ENCODE peak calls at places on chromosome 16, in nine cellular contexts. H, X, L, R, J, O, G, Z and S are unnamed samples. For H3K36me3, the result is how much of the 10 kb centered on the place peaks cover.

GRCh38 chr16:21301895-21302291 is 23.8 kb upstream of the CRYM start:
- DNase-seq in G (no peak), Z (peak), H (no peak), L (no peak), R (no peak), J (no peak), X (no peak), O (no peak), S (no peak)

GRCh38 chr16:75308011-75308410 is 56.6 kb upstream of the BCAR1 start:
- DNase-seq in H (no peak), X (no peak), O (no peak), J (no peak), G (no peak), L (no peak), R (peak), Z (no peak), S (no peak)

GRCh38 chr16:79821911-79822310 is 221.4 kb upstream of the MAF start:
- DNase-seq in X (no peak), R (peak), H (no peak), Z (no peak), G (no peak), O (no peak), J (no peak), L (no peak), S (no peak)

GRCh38 chr16:66478733-66479511 is 51.8 kb downstream of the BEAN1 start:
- DNase-seq in H (peak), X (peak), Z (peak), J (peak), O (peak), G (peak), R (peak), L (peak), S (no peak)

GRCh38 chr16:86609661-86610060 is 31.3 kb downstream of the FOXL1 start:
- DNase-seq in H (no peak), X (no peak), R (no peak), O (no peak), Z (no peak), J (no peak), G (no peak), L (no peak), S (no peak)

GRCh38 chr16:74449470-74449869 is 28.2 kb upstream of the CLEC18B start:
- DNase-seq in O (peak), H (peak), G (no peak), Z (peak), X (peak), J (peak), L (no peak), R (no peak), S (no peak)

GRCh38 chr16:53542283-53542682 is 39.3 kb upstream of the AKTIP start:
- DNase-seq in L (no peak), Z (no peak), H (no peak), J (no peak), X (no peak), R (no peak), O (no peak), G (no peak), S (no peak)

GRCh38 chr16:81278526-81278925 is 36.2 kb upstream of the GAN start:
- DNase-seq in X (no peak), Z (no peak), H (no peak), O (no peak), L (no peak), J (no peak), R (no peak), G (no peak), S (no peak)

GRCh38 chr16:4972938-4973587 is 14.9 kb downstream of the SEC14L5 start:
- DNase-seq in L (no peak), J (no peak), H (no peak), R (no peak), Z (no peak), O (no peak), X (no peak), G (no peak), S (no peak)

GRCh38 chr16:9302102-9302501 is 210.7 kb downstream of the HAPSTR1 start:
- DNase-seq in X (no peak), H (no peak), J (no peak), R (peak), Z (no peak), G (no peak), L (no peak), O (no peak), S (no peak)

GRCh38 chr16:67199011-67199807 is at the start of gene ELMO3:
- DNase-seq in O (no peak), R (peak), J (no peak), H (peak), G (peak), L (peak), X (no peak), Z (no peak), S (no peak)

GRCh38 chr16:317583-317982 is 34.6 kb downstream of the PDIA2 start:
- DNase-seq in L (no peak), G (no peak), X (no peak), R (no peak), H (no peak), O (no peak), Z (no peak), J (no peak), S (no peak)

GRCh38 chr16:52095466-52095865 is 451.5 kb downstream of the TOX3 start:
- DNase-seq in X (no peak), G (no peak), R (no peak), O (no peak), Z (no peak), J (no peak), H (no peak), L (no peak), S (no peak)

GRCh38 chr16:48603647-48604376 is 6.2 kb downstream of the N4BP1 start:
- DNase-seq in G (no peak), H (no peak), L (no peak), Z (no peak), J (no peak), R (no peak), X (no peak), O (no peak), S (no peak)

GRCh38 chr16:77289331-77289809 is 90.2 kb downstream of the SYCE1L start:
- DNase-seq in H (peak), J (no peak), X (no peak), R (no peak), O (no peak), L (peak), Z (peak), G (peak), S (no peak)

GRCh38 chr16:47907109-47907508 is 248.7 kb downstream of the ABCC12 start:
- DNase-seq in J (no peak), H (no peak), X (no peak), R (no peak), O (no peak), L (no peak), G (no peak), Z (no peak), S (no peak)

GRCh38 chr16:4892356-4893102 is 44.4 kb downstream of the PPL start:
- DNase-seq in O (peak), G (no peak), L (no peak), X (peak), Z (no peak), H (no peak), J (no peak), R (no peak), S (peak)

GRCh38 chr16:28497861-28498599 is 3.6 kb downstream of the APOBR start:
- DNase-seq in J (no peak), R (no peak), O (no peak), L (no peak), Z (no peak), G (no peak), H (no peak), X (no peak), S (no peak)
- H3K4me3 ChIP-seq in J (no peak), R (no peak), O (no peak), L (no peak), Z (no peak), G (no peak), H (no peak), X (no peak), S (no peak)

GRCh38 chr16:70375636-70376611 is 29.2 kb downstream of the DDX19A start:
- DNase-seq in R (peak), G (no peak), H (no peak), J (no peak), X (no peak), O (no peak), Z (no peak), L (no peak), S (no peak)
- H3K36me3 ChIP-seq in R (under half), G (under half), H (under half), J (under half), X (half or more), O (under half), Z (under half), L (under half), S (under half)

DNA sequence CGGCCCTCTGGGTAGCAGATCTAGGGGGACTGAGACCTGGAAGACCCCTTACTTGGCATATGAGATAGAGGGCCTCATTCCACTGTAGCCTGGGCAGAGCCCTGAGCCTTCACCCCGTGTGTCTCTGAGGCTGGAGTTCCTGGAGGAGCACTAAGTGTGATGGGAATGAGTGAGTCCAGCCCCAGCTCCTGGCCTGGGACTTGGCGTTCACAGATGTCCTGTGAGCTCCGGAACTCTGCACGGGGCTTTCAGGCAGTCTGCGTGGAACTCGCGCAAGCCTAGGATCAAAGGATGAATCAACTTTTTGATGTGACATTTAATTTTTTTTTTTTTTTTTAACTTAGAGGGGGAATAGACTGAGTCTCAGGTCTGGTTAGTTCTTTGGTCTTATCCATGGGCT is 1.8 kb downstream of the NKD1 start:
- DNase-seq in R (no peak), J (no peak), G (no peak), Z (no peak), H (no peak), O (no peak), L (no peak), X (no peak), S (no peak)
- H3K4me3 ChIP-seq in R (no peak), J (peak), G (peak), Z (no peak), H (no peak), O (no peak), L (no peak), X (no peak), S (no peak)

DNA sequence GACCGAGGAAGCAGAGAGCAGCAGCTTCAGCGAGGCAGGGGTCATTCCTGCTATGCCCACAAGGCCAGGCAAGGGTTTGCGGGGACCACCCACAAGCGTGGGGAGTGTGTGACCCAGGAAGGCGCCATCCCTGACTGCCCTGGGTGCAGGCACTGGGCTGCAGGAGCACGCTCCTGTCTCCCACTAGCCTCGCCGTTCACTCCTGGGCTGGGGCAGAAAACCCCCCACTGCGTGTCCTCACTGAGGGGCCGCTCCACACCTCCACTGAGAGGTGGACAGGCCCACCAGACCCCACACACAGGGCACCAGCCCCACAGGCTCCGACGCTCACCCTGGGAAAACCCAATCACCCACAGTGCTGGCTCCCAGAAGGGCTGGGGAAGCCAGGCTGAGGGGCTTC is 56.1 kb downstream of the KLHDC4 start:
- DNase-seq in Z (no peak), X (no peak), L (no peak), H (no peak), J (no peak), O (no peak), R (no peak), G (no peak), S (no peak)
- H3K36me3 ChIP-seq in Z (under half), X (under half), L (under half), H (under half), J (under half), O (under half), R (under half), G (under half), S (under half)

GRCh38 chr16:25040543-25040942 is 25.4 kb upstream of the ARHGAP17 start:
- DNase-seq in R (no peak), H (no peak), Z (no peak), X (no peak), J (no peak), L (peak), G (no peak), O (no peak), S (no peak)
- H3K4me3 ChIP-seq in R (no peak), H (no peak), Z (no peak), X (no peak), J (no peak), L (no peak), G (no peak), O (no peak), S (no peak)

GRCh38 chr16:89557230-89557935 is 3.1 kb upstream of the RPL13 start:
- DNase-seq in O (peak), G (peak), L (peak), J (peak), H (peak), Z (peak), X (peak), R (peak), S (no peak)

GRCh38 chr16:89556750-89557149 is 3.7 kb upstream of the RPL13 start:
- DNase-seq in O (no peak), R (no peak), Z (no peak), L (no peak), H (no peak), X (no peak), J (no peak), G (no peak), S (no peak)

GRCh38 chr16:89555265-89555664 is 5.2 kb upstream of the RPL13 start:
- DNase-seq in X (no peak), O (no peak), H (no peak), G (no peak), L (peak), J (no peak), R (no peak), Z (no peak), S (no peak)

GRCh38 chr16:89554343-89554742 is 6.1 kb upstream of the RPL13 start:
- DNase-seq in X (no peak), Z (no peak), G (no peak), J (no peak), H (no peak), O (no peak), R (no peak), L (no peak), S (no peak)

DNA sequence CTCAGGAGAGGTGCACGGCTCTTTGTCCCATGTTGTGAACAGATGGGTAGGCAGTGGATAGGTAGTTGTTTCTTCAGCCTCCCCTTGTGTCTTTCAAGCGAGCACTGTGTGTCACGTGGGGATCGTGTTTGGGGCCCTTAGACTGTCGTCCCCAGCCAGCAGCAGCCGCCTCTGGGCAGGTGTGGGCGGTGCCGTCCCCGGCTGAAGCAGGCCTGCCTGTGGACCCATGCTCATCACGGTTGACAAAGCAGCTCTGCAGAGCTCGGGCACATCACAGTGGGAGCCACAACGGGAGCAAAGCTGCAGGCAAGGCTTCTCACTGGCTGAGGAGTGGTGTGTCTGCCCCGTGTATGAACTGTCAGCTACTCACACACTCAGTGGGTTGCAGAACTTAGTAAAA is 4.7 kb upstream of the RPL13 start:
- DNase-seq in L (peak), X (no peak), J (no peak), G (no peak), H (no peak), R (no peak), Z (no peak), O (no peak), S (no peak)
- H3K36me3 ChIP-seq in L (under half), X (half or more), J (under half), G (under half), H (under half), R (under half), Z (under half), O (under half), S (under half)

GRCh38 chr16:27241658-27242057 is 26.9 kb downstream of the NSMCE1 start:
- DNase-seq in H (no peak), G (no peak), J (no peak), R (no peak), X (no peak), Z (no peak), L (no peak), O (no peak), S (no peak)

GRCh38 chr16:27242868-27243590 is 25.5 kb downstream of the NSMCE1 start:
- DNase-seq in H (no peak), G (no peak), O (no peak), Z (peak), L (peak), J (no peak), R (no peak), X (peak), S (no peak)

GRCh38 chr16:27240948-27241531 is 27.5 kb downstream of the NSMCE1 start:
- DNase-seq in X (peak), L (peak), Z (peak), J (no peak), G (no peak), O (no peak), H (no peak), R (no peak), S (peak)

GRCh38 chr16:27243725-27244362 is 24.7 kb downstream of the NSMCE1 start:
- DNase-seq in L (no peak), J (no peak), H (no peak), X (no peak), O (no peak), R (no peak), G (no peak), Z (no peak), S (no peak)

GRCh38 chr16:27242398-27242797 is 26.2 kb downstream of the NSMCE1 start:
- DNase-seq in H (no peak), G (no peak), X (no peak), J (no peak), Z (no peak), O (no peak), R (no peak), L (no peak), S (no peak)
- H3K4me3 ChIP-seq in H (no peak), G (no peak), X (no peak), J (no peak), Z (peak), O (no peak), R (no peak), L (peak), S (no peak)

GRCh38 chr16:12160815-12161550 is 184.4 kb downstream of the SNX29 start:
- DNase-seq in J (no peak), O (no peak), Z (no peak), G (no peak), L (no peak), R (no peak), H (no peak), X (no peak), S (no peak)

GRCh38 chr16:12160249-12160648 is 183.7 kb downstream of the SNX29 start:
- DNase-seq in Z (no peak), L (no peak), J (no peak), R (no peak), H (no peak), O (no peak), G (no peak), X (no peak), S (no peak)

GRCh38 chr16:12162151-12162559 is 185.6 kb downstream of the SNX29 start:
- DNase-seq in L (no peak), X (peak), R (no peak), O (no peak), Z (no peak), G (no peak), J (no peak), H (no peak), S (no peak)

GRCh38 chr16:12163970-12164369 is 187.4 kb downstream of the SNX29 start:
- DNase-seq in O (no peak), J (no peak), R (no peak), G (no peak), L (no peak), Z (no peak), H (no peak), X (no peak), S (no peak)

DNA sequence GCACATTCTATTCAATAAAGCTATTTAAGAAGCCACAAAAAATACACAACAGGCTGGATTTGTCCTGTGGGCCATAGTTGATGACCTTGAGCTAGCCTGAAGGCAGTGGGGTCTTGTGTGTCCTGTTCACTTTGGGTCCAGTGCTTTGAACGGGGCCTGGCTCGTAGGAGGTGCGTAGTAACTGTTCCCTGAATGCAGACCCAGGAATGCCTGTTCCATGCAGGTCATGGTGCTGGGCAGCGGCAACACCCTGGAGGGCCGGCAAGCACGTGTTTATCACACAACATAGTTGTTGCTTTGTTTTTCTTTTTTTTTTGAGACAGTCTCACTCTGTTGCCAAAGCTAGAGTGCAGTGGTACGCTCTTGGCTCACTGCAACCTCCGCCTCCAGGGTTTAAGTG is 186.1 kb downstream of the SNX29 start:
- DNase-seq in J (no peak), G (no peak), Z (no peak), O (no peak), R (no peak), H (no peak), L (no peak), X (no peak), S (no peak)
- H3K36me3 ChIP-seq in J (under half), G (under half), Z (under half), O (under half), R (under half), H (under half), L (under half), X (under half), S (under half)

GRCh38 chr16:15775209-15775608 is 81.6 kb downstream of the MYH11 start:
- DNase-seq in R (no peak), X (no peak), H (peak), J (no peak), L (no peak), O (no peak), Z (peak), G (no peak), S (no peak)

GRCh38 chr16:15771694-15772093 is 85.1 kb downstream of the MYH11 start:
- DNase-seq in J (no peak), H (no peak), L (no peak), R (no peak), G (no peak), Z (no peak), X (no peak), O (no peak), S (no peak)

GRCh38 chr16:15772579-15773293 is 84.1 kb downstream of the MYH11 start:
- DNase-seq in O (no peak), J (no peak), X (no peak), G (no peak), R (no peak), L (no peak), Z (peak), H (no peak), S (no peak)

GRCh38 chr16:15775663-15776304 is 81.0 kb downstream of the MYH11 start:
- DNase-seq in H (peak), O (no peak), L (no peak), J (no peak), Z (peak), G (no peak), R (no peak), X (no peak), S (no peak)

DNA sequence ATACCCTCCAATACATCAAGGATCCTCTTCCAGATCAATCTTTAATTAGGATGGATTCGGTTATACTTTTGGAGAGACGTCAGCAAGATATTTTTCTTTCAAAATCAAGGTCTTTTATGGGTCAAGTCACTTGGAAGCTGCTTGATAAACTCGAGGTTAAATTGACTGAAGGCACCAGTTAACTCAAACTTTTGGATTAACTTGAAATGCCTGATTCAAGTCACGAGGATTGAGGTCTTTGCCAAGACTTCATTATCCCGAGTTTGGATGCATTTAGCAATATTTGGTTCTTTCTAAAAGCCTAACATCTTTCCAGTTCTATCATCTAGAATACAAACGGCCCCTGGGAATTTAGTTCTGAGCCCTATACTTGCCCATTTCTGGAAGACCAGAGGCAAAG is 82.9 kb downstream of the MYH11 start:
- DNase-seq in L (no peak), O (no peak), H (no peak), G (no peak), J (no peak), X (peak), Z (no peak), R (no peak), S (no peak)
- H3K4me3 ChIP-seq in L (no peak), O (no peak), H (no peak), G (no peak), J (no peak), X (no peak), Z (no peak), R (no peak), S (no peak)

GRCh38 chr16:2231016-2231931 is 5.0 kb upstream of the DNASE1L2 start:
- DNase-seq in X (no peak), O (no peak), Z (no peak), G (no peak), J (no peak), L (no peak), H (peak), R (no peak), S (no peak)
- H3K36me3 ChIP-seq in X (half or more), O (half or more), Z (under half), G (under half), J (under half), L (under half), H (under half), R (under half), S (under half)